ENCODE peak calls at places on chromosome 11, in five cellular contexts. One of them, this sample, is unnamed.

GRCh38 chr11:76048763-76049162 is 157.5 kb downstream of the WNT11 start:
- DNase-seq in upper lobe of right lung: no peak
- DNase-seq in esophagus muscularis mucosa: no peak
- DNase-seq in GM10248: no peak
- DNase-seq in Peyer's patch: no peak
- DNase-seq in this sample: no peak

GRCh38 chr11:122102426-122102825 is 13.6 kb downstream of the BLID start:
- DNase-seq in GM10248: no peak
- DNase-seq in Peyer's patch: no peak
- DNase-seq in esophagus muscularis mucosa: no peak
- DNase-seq in upper lobe of right lung: no peak
- DNase-seq in this sample: no peak

GRCh38 chr11:100557830-100558611 is 129.1 kb upstream of the ARHGAP42 start:
- DNase-seq in esophagus muscularis mucosa: no peak
- DNase-seq in upper lobe of right lung: no peak
- DNase-seq in GM10248: no peak
- DNase-seq in Peyer's patch: peak
- DNase-seq in this sample: peak

GRCh38 chr11:120599816-120600420 is 88.4 kb downstream of the GRIK4 start:
- DNase-seq in upper lobe of right lung: peak
- DNase-seq in esophagus muscularis mucosa: no peak
- DNase-seq in GM10248: no peak
- DNase-seq in Peyer's patch: peak
- DNase-seq in this sample: no peak

GRCh38 chr11:75849917-75850316 is 34.9 kb downstream of the UVRAG start:
- DNase-seq in Peyer's patch: no peak
- DNase-seq in esophagus muscularis mucosa: no peak
- DNase-seq in GM10248: no peak
- DNase-seq in upper lobe of right lung: no peak
- DNase-seq in this sample: no peak

GRCh38 chr11:3220521-3221407 is 2.2 kb upstream of the MRGPRG start:
- DNase-seq in esophagus muscularis mucosa: no peak
- DNase-seq in Peyer's patch: peak
- DNase-seq in upper lobe of right lung: peak
- DNase-seq in GM10248: no peak
- DNase-seq in this sample: no peak

GRCh38 chr11:130001491-130002351 is 914 bp downstream of the PRDM10 start:
- DNase-seq in Peyer's patch: peak
- DNase-seq in esophagus muscularis mucosa: no peak
- DNase-seq in upper lobe of right lung: peak
- DNase-seq in GM10248: peak
- DNase-seq in this sample: peak

GRCh38 chr11:48066881-48067800 is 86.8 kb downstream of the PTPRJ start:
- DNase-seq in GM10248: no peak
- DNase-seq in Peyer's patch: no peak
- DNase-seq in esophagus muscularis mucosa: no peak
- DNase-seq in upper lobe of right lung: no peak
- DNase-seq in this sample: no peak

GRCh38 chr11:46890665-46891064 is 27.7 kb downstream of the LRP4 start:
- DNase-seq in Peyer's patch: no peak
- DNase-seq in GM10248: no peak
- DNase-seq in upper lobe of right lung: no peak
- DNase-seq in esophagus muscularis mucosa: no peak
- DNase-seq in this sample: no peak

GRCh38 chr11:777288-778255 is at the start of gene GATD1:
- DNase-seq in GM10248: peak
- DNase-seq in upper lobe of right lung: peak
- DNase-seq in esophagus muscularis mucosa: peak
- DNase-seq in Peyer's patch: peak
- DNase-seq in this sample: peak

DNA sequence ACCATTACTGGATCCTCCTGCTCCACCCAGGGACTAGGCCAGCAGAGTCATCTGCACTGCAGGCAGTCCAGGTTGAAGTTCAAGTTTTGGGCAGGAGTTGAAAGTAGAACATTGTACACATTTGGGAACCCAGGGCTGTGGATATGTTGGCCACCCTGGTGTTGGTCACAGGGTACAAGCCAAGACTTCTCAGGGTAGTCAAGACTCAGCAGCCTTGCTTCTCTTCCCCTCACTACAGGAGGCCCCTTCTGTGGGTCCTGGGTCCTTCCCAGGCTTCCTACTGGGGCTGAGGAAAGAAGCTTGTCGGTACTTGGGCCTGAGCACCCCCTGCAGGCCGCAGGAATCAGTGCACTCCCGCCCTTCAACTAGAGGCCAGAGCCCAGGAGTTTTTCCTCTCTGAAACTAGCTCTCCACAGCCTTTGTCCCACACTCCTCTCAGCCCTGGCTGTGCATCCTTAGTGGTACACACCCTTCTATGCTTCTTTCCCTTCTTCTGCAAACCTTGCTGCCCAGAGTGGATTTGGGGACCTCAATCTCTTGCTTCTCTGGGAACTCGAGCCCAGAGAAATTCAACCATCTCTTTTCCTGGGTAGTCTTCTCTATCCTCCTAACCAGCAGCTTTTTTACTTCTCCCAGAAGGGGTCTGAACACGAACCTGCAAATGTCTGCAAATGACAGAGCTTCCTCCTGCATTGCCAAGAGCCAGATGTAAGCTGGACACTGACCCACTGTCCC is 2.6 kb upstream of the HPX start:
- DNase-seq in Peyer's patch: peak
- DNase-seq in GM10248: peak
- DNase-seq in upper lobe of right lung: peak
- DNase-seq in esophagus muscularis mucosa: no peak
- DNase-seq in this sample: peak
- TF ChIP-seq CTCF in Peyer's patch: peak
- TF ChIP-seq CTCF in GM10248: peak
- TF ChIP-seq CTCF in upper lobe of right lung: peak
- TF ChIP-seq CTCF in esophagus muscularis mucosa: peak
- TF ChIP-seq CTCF in this sample: peak

GRCh38 chr11:34855754-34856095 is 60.5 kb downstream of the APIP start:
- DNase-seq in GM10248: no peak
- DNase-seq in upper lobe of right lung: no peak
- DNase-seq in esophagus muscularis mucosa: no peak
- DNase-seq in Peyer's patch: no peak
- DNase-seq in this sample: no peak
- TF ChIP-seq CTCF in GM10248: no peak
- TF ChIP-seq CTCF in upper lobe of right lung: no peak
- TF ChIP-seq CTCF in esophagus muscularis mucosa: no peak
- TF ChIP-seq CTCF in Peyer's patch: no peak
- TF ChIP-seq CTCF in this sample: no peak

DNA sequence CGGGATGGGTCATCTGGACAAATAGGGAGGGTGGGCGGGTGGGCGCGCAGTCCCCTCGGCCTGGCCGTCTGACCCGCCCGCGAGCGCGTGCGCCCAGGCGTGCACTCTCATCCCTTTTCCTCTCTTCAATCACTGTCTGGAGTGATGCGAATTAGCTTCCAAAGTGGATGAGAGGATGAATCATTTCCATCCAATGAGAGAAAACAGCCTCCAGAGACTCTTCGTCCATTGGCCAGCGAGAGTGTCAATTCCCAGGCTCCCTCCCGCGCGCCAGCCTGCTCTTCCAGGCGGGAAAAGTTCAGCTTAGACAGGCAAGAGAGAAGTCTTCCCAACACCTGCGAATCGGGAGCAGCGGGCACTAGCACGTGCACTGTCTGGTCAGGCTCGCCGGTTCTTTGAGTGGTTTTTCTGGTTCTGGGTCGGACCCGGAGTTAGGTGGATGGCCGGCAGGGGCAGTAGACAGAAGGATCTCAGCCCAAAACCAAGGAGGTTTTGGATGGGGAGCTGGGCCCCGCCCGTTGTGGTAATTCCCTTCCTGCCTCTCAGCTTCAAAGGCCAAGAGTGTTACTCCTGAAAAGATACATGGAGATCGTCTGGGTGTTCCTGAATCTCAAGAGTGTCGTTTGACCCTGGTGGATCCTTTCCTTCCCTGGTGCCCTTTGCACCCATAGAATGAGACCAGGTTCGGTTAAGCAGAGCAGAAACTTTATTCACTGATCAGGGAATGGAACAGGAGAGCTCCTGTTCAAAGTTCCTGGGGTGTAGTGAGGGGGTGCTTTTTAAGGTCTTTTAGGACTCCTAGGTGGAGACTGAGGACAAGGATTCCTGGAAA is 33.4 kb upstream of the GLYATL1 start:
- DNase-seq in upper lobe of right lung: no peak
- DNase-seq in GM10248: no peak
- DNase-seq in Peyer's patch: peak
- DNase-seq in esophagus muscularis mucosa: peak
- DNase-seq in this sample: peak
- TF ChIP-seq CTCF in upper lobe of right lung: peak
- TF ChIP-seq CTCF in GM10248: no peak
- TF ChIP-seq CTCF in Peyer's patch: no peak
- TF ChIP-seq CTCF in esophagus muscularis mucosa: no peak
- TF ChIP-seq CTCF in this sample: peak

GRCh38 chr11:7571640-7572000 is 57.8 kb downstream of the PPFIBP2 start:
- DNase-seq in Peyer's patch: peak
- DNase-seq in esophagus muscularis mucosa: no peak
- DNase-seq in upper lobe of right lung: peak
- DNase-seq in GM10248: peak
- DNase-seq in this sample: peak

GRCh38 chr11:7573193-7573557 is 59.4 kb downstream of the PPFIBP2 start:
- DNase-seq in upper lobe of right lung: no peak
- DNase-seq in GM10248: no peak
- DNase-seq in esophagus muscularis mucosa: no peak
- DNase-seq in Peyer's patch: no peak
- DNase-seq in this sample: no peak

GRCh38 chr11:7572001-7572712 is 58.4 kb downstream of the PPFIBP2 start:
- DNase-seq in Peyer's patch: no peak
- DNase-seq in esophagus muscularis mucosa: no peak
- DNase-seq in GM10248: no peak
- DNase-seq in upper lobe of right lung: no peak
- DNase-seq in this sample: no peak

GRCh38 chr11:7569044-7569443 is 55.2 kb downstream of the PPFIBP2 start:
- DNase-seq in esophagus muscularis mucosa: no peak
- DNase-seq in Peyer's patch: no peak
- DNase-seq in upper lobe of right lung: no peak
- DNase-seq in GM10248: no peak
- DNase-seq in this sample: no peak

GRCh38 chr11:7570938-7571337 is 57.1 kb downstream of the PPFIBP2 start:
- DNase-seq in upper lobe of right lung: no peak
- DNase-seq in esophagus muscularis mucosa: no peak
- DNase-seq in GM10248: no peak
- DNase-seq in Peyer's patch: no peak
- DNase-seq in this sample: no peak
- TF ChIP-seq CTCF in upper lobe of right lung: no peak
- TF ChIP-seq CTCF in esophagus muscularis mucosa: no peak
- TF ChIP-seq CTCF in GM10248: no peak
- TF ChIP-seq CTCF in Peyer's patch: no peak
- TF ChIP-seq CTCF in this sample: no peak

GRCh38 chr11:128916037-128916572 is 24.9 kb downstream of the KCNJ5 start:
- DNase-seq in upper lobe of right lung: no peak
- DNase-seq in GM10248: no peak
- DNase-seq in esophagus muscularis mucosa: no peak
- DNase-seq in Peyer's patch: no peak
- DNase-seq in this sample: no peak

GRCh38 chr11:128914216-128915147 is 23.3 kb downstream of the KCNJ5 start:
- DNase-seq in Peyer's patch: no peak
- DNase-seq in upper lobe of right lung: no peak
- DNase-seq in GM10248: no peak
- DNase-seq in esophagus muscularis mucosa: no peak
- DNase-seq in this sample: no peak

GRCh38 chr11:128915148-128915519 is 24.0 kb downstream of the KCNJ5 start:
- DNase-seq in Peyer's patch: no peak
- DNase-seq in upper lobe of right lung: no peak
- DNase-seq in GM10248: no peak
- DNase-seq in esophagus muscularis mucosa: no peak
- DNase-seq in this sample: no peak

GRCh38 chr11:128917144-128917684 is 25.5 kb downstream of the TP53AIP1 start:
- DNase-seq in Peyer's patch: no peak
- DNase-seq in esophagus muscularis mucosa: no peak
- DNase-seq in GM10248: no peak
- DNase-seq in upper lobe of right lung: no peak
- DNase-seq in this sample: no peak

GRCh38 chr11:128916646-128917045 is 25.5 kb downstream of the KCNJ5 start:
- DNase-seq in upper lobe of right lung: no peak
- DNase-seq in Peyer's patch: no peak
- DNase-seq in esophagus muscularis mucosa: no peak
- DNase-seq in GM10248: no peak
- DNase-seq in this sample: no peak
- TF ChIP-seq CTCF in upper lobe of right lung: no peak
- TF ChIP-seq CTCF in Peyer's patch: no peak
- TF ChIP-seq CTCF in esophagus muscularis mucosa: no peak
- TF ChIP-seq CTCF in GM10248: no peak
- TF ChIP-seq CTCF in this sample: no peak

GRCh38 chr11:93614111-93614784 is 47.2 kb upstream of the CEP295 start:
- DNase-seq in GM10248: no peak
- DNase-seq in esophagus muscularis mucosa: no peak
- DNase-seq in Peyer's patch: no peak
- DNase-seq in upper lobe of right lung: no peak
- DNase-seq in this sample: peak
- TF ChIP-seq CTCF in GM10248: peak
- TF ChIP-seq CTCF in esophagus muscularis mucosa: no peak
- TF ChIP-seq CTCF in Peyer's patch: no peak
- TF ChIP-seq CTCF in upper lobe of right lung: no peak
- TF ChIP-seq CTCF in this sample: no peak

This sample was measured in MCF 10A.